ENCODE peak calls at places on chromosomes 13 and 19, in six cellular contexts. O, U, Q, V, T and S are unnamed samples.

GRCh38 chr19:2179095-2179494 is 15.4 kb downstream of the DOT1L start:
- DNase-seq in O (no peak), U (no peak), Q (no peak), V (no peak), T (no peak), S (no peak)

GRCh38 chr13:22161871-22162270 is 491.0 kb downstream of the FGF9 start:
- DNase-seq in O (no peak), U (no peak), Q (no peak), V (no peak), T (no peak), S (peak)

GRCh38 chr19:3968556-3969434 is 2.1 kb downstream of the DAPK3 start:
- DNase-seq in O (peak), U (peak), Q (peak), V (peak), T (peak), S (no peak)

GRCh38 chr13:110518150-110518525 is 43.4 kb downstream of the RAB20 start:
- DNase-seq in O (no peak), U (no peak), Q (no peak), V (no peak), T (no peak), S (no peak)

GRCh38 chr13:32722340-32722739 is 136.1 kb downstream of the PDS5B start:
- DNase-seq in O (no peak), U (no peak), Q (no peak), V (no peak), T (no peak), S (no peak)

GRCh38 chr13:98839826-98840769 is 87.6 kb upstream of the SLC15A1 start:
- DNase-seq in O (peak), U (peak), Q (no peak), V (no peak), T (peak), S (peak)

GRCh38 chr19:39145180-39145953 is 19.8 kb downstream of the PAK4 start:
- DNase-seq in O (no peak), U (no peak), Q (no peak), V (no peak), T (no peak), S (no peak)

GRCh38 chr13:21033224-21033855 is 28.0 kb downstream of the LATS2 start:
- DNase-seq in O (peak), U (peak), Q (no peak), V (no peak), T (no peak), S (no peak)

GRCh38 chr19:53328967-53329366 is 4.6 kb upstream of the ZNF845 start:
- DNase-seq in O (peak), U (peak), Q (no peak), V (no peak), T (no peak), S (no peak)

GRCh38 chr19:45939792-45940514 is 25.4 kb upstream of the NANOS2 start:
- DNase-seq in O (no peak), U (peak), Q (no peak), V (no peak), T (no peak), S (no peak)

DNA sequence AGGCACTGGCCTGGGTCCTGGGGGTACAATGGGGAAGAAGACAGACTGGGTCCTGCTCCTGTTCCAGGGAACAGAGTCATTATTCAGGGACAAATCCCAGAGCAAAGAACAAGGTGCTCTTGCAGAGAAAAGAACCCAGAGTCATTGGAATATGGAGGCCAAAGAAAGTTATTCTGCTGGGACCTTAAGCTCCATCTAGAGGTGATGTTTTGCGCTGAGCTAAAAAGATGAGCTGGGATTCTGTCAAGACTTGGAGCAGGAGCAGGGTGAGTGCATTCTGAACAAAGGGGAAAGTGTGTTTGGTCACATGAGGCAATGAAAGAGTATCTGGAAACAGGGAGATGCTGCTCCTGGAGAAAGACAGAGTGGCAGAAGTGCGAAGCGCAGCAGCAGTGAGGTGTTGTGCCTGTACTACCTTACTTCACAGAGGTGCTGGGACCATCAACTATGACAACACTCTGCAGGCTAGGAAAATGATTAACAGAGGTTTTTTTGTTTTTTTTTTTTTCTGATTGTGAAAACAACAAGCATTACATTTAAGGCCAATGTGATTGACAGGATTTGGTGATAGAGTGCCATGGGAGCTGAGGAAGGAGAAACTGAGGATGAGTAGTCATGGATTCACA is 95.3 kb upstream of the TNFSF11 start:
- DNase-seq in O (peak), U (peak), Q (no peak), V (no peak), T (peak), S (peak)
- TF ChIP-seq CTCF in O (peak), U (peak), Q (peak), V (no peak), T (no peak), S (peak)

GRCh38 chr19:31583148-31583547 is 233.9 kb upstream of the TSHZ3 start:
- DNase-seq in O (no peak), U (peak), Q (no peak), V (peak), T (no peak), S (no peak)
- TF ChIP-seq CTCF in O (no peak), U (no peak), Q (no peak), V (no peak), T (no peak), S (no peak)

DNA sequence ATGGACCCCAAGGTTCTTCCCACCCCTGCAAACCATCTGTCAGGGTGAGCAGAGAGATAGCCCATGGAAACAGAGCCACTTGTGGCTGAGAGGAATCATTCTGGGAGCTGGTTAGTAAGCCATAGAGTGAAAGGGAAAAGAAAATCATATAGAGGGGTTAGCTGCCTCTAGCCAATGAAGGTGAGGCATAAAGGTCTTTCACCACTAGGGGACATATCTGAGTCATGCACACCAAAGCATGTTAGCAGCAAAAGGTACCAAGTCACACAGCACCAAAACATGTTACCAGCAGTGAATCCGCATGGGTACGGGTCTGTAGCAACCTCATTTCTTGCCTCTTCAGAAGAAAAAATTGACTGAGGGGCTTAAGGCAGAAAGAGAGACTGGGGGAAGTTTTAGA is 76.7 kb upstream of the ZNF43 start:
- DNase-seq in O (no peak), U (no peak), Q (no peak), V (no peak), T (no peak), S (no peak)
- TF ChIP-seq CTCF in O (no peak), U (peak), Q (no peak), V (no peak), T (no peak), S (no peak)

GRCh38 chr19:7925171-7925837 is 631 bp downstream of the CTXN1 start:
- DNase-seq in O (peak), U (peak), Q (peak), V (no peak), T (peak), S (peak)

GRCh38 chr19:7926727-7927604 is 1.0 kb upstream of the CTXN1 start:
- DNase-seq in O (no peak), U (no peak), Q (peak), V (no peak), T (no peak), S (no peak)

GRCh38 chr19:7924651-7925170 is 1.2 kb downstream of the CTXN1 start:
- DNase-seq in O (no peak), U (no peak), Q (no peak), V (no peak), T (no peak), S (no peak)

GRCh38 chr19:7927605-7928333 is 1.8 kb upstream of the CTXN1 start:
- DNase-seq in O (no peak), U (no peak), Q (peak), V (no peak), T (no peak), S (no peak)

DNA sequence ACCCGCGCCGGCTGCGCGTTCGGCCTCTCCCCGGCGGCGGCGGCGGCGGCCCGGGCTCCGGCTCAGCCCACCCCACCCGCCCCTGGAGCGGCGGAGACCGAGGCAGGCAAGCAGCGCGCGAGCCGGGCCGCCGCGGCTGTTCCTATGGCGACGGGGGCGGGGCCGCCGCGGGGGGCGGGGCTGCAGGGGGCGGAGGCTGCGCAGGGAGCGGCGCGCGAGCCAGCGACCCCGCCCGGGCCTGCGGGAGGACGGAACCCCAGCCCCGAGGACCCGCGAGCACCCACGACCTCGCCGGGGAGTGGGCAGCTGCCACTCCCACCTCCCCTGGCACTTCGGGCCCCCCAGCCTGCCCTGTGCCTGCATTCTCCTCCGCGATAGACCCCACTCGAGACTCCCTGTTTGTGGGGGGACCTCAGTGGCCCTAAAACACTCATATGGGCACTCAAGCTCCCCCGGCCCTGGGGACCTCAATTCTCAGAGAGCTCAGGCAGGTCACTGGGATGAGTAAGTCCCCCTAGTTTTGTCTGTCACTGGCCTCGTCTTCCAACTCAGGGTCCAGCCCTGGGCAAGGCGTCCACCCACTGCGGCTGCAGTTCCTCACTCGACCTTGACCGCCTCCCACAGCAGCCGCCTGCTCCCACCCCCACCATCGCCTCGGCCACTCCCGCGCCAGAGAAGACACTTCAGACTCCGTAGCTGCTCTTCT is at the start of gene CTXN1:
- DNase-seq in O (peak), U (peak), Q (peak), V (no peak), T (peak), S (peak)
- TF ChIP-seq CTCF in O (no peak), U (peak), Q (peak), V (no peak), T (no peak), S (no peak)

DNA sequence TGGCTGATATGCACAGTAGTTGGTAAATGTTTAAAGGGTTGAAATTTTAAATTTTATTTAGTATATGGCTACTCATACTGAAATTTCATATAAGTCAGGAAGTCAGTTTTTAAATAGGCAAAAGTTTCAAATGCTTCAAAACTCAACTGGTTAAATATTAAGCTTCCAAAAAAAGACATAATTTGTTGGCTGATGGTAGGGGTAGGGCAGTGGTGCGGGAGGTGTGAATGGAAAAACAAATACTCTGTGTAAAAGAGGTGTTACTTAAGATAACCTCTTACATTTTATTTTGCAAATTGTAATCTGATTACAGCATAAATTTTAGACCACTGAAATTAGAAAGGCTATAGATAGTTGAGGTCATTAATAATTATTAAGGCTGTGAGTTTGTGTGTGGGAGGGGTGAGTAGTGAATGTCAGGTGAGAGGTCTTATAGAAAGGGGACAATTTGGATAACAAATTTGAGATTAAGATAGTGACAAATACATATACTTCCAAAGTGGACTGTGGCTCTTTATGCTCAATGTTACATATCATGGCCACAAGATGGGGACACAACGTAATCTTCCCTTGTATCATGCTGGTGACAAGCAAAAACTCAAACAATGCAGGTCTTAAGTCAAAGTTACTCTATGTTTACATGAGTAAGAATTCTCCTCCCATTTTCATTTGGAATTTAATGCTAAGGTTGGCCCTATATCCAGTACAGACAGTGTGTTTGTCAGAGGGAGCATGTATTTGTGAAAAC is 36.6 kb upstream of the OXGR1 start:
- DNase-seq in O (peak), U (no peak), Q (no peak), V (no peak), T (peak), S (peak)
- TF ChIP-seq CTCF in O (peak), U (peak), Q (peak), V (no peak), T (peak), S (no peak)